ENCODE peak calls at places on chromosomes 2 and 18, in five cellular contexts. One of them, this sample, is unnamed.

GRCh38 chr2:128783896-128784295 is 465.2 kb upstream of the HS6ST1 start:
- DNase-seq in PC-9: no peak
- DNase-seq in uterus: no peak
- DNase-seq in left lung: no peak
- DNase-seq in IMR-90: no peak
- DNase-seq in this sample: no peak

GRCh38 chr18:55189972-55190371 is 230.7 kb upstream of the CCDC68 start:
- DNase-seq in PC-9: no peak
- DNase-seq in uterus: no peak
- DNase-seq in left lung: no peak
- DNase-seq in IMR-90: no peak
- DNase-seq in this sample: no peak

GRCh38 chr18:50038448-50038847 is 156.5 kb downstream of the MYO5B start:
- DNase-seq in PC-9: no peak
- DNase-seq in uterus: no peak
- DNase-seq in left lung: no peak
- DNase-seq in IMR-90: no peak
- DNase-seq in this sample: no peak

GRCh38 chr2:224869601-224870000 is 153.4 kb upstream of the CCDC195 start:
- DNase-seq in PC-9: no peak
- DNase-seq in uterus: no peak
- DNase-seq in left lung: no peak
- DNase-seq in IMR-90: peak; percentile 97
- DNase-seq in this sample: no peak

GRCh38 chr2:134600208-134600607 is 118.6 kb downstream of the TMEM163 start:
- DNase-seq in PC-9: no peak
- DNase-seq in uterus: no peak
- DNase-seq in left lung: no peak
- DNase-seq in IMR-90: no peak
- DNase-seq in this sample: no peak

GRCh38 chr2:120346667-120347358 is 877 bp downstream of the INHBB start:
- DNase-seq in PC-9: peak; percentile 41
- DNase-seq in uterus: no peak
- DNase-seq in left lung: no peak
- DNase-seq in IMR-90: peak; percentile 65
- DNase-seq in this sample: no peak

GRCh38 chr18:75341267-75341666 is 86.2 kb downstream of the SMIM21 start:
- DNase-seq in PC-9: no peak
- DNase-seq in uterus: no peak
- DNase-seq in left lung: no peak
- DNase-seq in IMR-90: no peak
- DNase-seq in this sample: no peak

GRCh38 chr2:10302479-10303173 is at the start of gene HPCAL1:
- DNase-seq in PC-9: peak; percentile 96
- DNase-seq in uterus: peak; percentile 86
- DNase-seq in left lung: peak; percentile 93
- DNase-seq in IMR-90: peak; percentile 70
- DNase-seq in this sample: peak; percentile 92

GRCh38 chr2:43100883-43101662 is 125.3 kb downstream of the ZFP36L2 start:
- DNase-seq in PC-9: peak; percentile 32
- DNase-seq in uterus: no peak
- DNase-seq in left lung: no peak
- DNase-seq in IMR-90: peak; percentile 43
- DNase-seq in this sample: no peak

GRCh38 chr2:159903404-159904126 is 105.6 kb upstream of the CD302 start:
- DNase-seq in PC-9: peak; percentile 29
- DNase-seq in uterus: no peak
- DNase-seq in left lung: peak; percentile 46
- DNase-seq in IMR-90: no peak
- DNase-seq in this sample: peak; percentile 68

GRCh38 chr2:19041773-19042172 is 316.6 kb downstream of the OSR1 start:
- DNase-seq in PC-9: no peak
- DNase-seq in uterus: no peak
- DNase-seq in left lung: no peak
- DNase-seq in IMR-90: no peak
- DNase-seq in this sample: no peak

GRCh38 chr2:157292853-157293252 is 32.8 kb downstream of the ERMN start:
- DNase-seq in PC-9: no peak
- DNase-seq in uterus: no peak
- DNase-seq in left lung: no peak
- DNase-seq in IMR-90: no peak
- DNase-seq in this sample: no peak

GRCh38 chr18:74353169-74353775 is 37.6 kb downstream of the C18orf63 start:
- DNase-seq in PC-9: peak; percentile 27
- DNase-seq in uterus: peak; percentile 54
- DNase-seq in left lung: peak; percentile 46
- DNase-seq in IMR-90: peak; percentile 74
- DNase-seq in this sample: peak; percentile 69

GRCh38 chr2:97699765-97700444 is 13.5 kb upstream of the ZAP70 start:
- DNase-seq in PC-9: peak; percentile 62
- DNase-seq in uterus: no peak
- DNase-seq in left lung: no peak
- DNase-seq in IMR-90: peak; percentile 54
- DNase-seq in this sample: peak; percentile 65

GRCh38 chr18:64799378-64799777 is 650.5 kb upstream of the LINC00305 start:
- DNase-seq in PC-9: no peak
- DNase-seq in uterus: no peak
- DNase-seq in left lung: no peak
- DNase-seq in IMR-90: no peak
- DNase-seq in this sample: no peak

GRCh38 chr2:96631804-96632435 is 6.2 kb downstream of the KANSL3 start:
- DNase-seq in PC-9: no peak
- DNase-seq in uterus: no peak
- DNase-seq in left lung: no peak
- DNase-seq in IMR-90: peak; percentile 91
- DNase-seq in this sample: no peak

GRCh38 chr2:100691846-100692245 is 128.1 kb upstream of the NPAS2 start:
- DNase-seq in PC-9: no peak
- DNase-seq in uterus: no peak
- DNase-seq in left lung: no peak
- DNase-seq in IMR-90: no peak
- DNase-seq in this sample: no peak

GRCh38 chr2:176584333-176584732 is 315.1 kb downstream of the MTX2 start:
- DNase-seq in PC-9: no peak
- DNase-seq in uterus: no peak
- DNase-seq in left lung: no peak
- DNase-seq in IMR-90: peak; percentile 66
- DNase-seq in this sample: peak; percentile 33

GRCh38 chr2:12718662-12719399 is 2.1 kb downstream of the TRIB2 start:
- DNase-seq in PC-9: no peak
- DNase-seq in uterus: no peak
- DNase-seq in left lung: no peak
- DNase-seq in IMR-90: no peak
- DNase-seq in this sample: no peak

GRCh38 chr2:46913471-46914381 is 1.9 kb downstream of the MCFD2 start:
- DNase-seq in PC-9: peak; percentile 70
- DNase-seq in uterus: no peak
- DNase-seq in left lung: no peak
- DNase-seq in IMR-90: peak; percentile 78
- DNase-seq in this sample: peak; percentile 59

GRCh38 chr2:46914578-46915230 is 902 bp downstream of the MCFD2 start:
- DNase-seq in PC-9: peak; percentile 12
- DNase-seq in uterus: no peak
- DNase-seq in left lung: no peak
- DNase-seq in IMR-90: no peak
- DNase-seq in this sample: no peak

GRCh38 chr2:46917628-46918027 is 2.0 kb upstream of the MCFD2 start:
- DNase-seq in PC-9: no peak
- DNase-seq in uterus: no peak
- DNase-seq in left lung: no peak
- DNase-seq in IMR-90: no peak
- DNase-seq in this sample: no peak

GRCh38 chr2:46915811-46916630 is 415 bp upstream of the MCFD2 start:
- DNase-seq in PC-9: peak; percentile 93
- DNase-seq in uterus: peak; percentile 91
- DNase-seq in left lung: peak; percentile 91
- DNase-seq in IMR-90: peak; percentile 91
- DNase-seq in this sample: peak; percentile 89

GRCh38 chr2:46915281-46915810 is at the start of gene MCFD2:
- DNase-seq in PC-9: no peak
- DNase-seq in uterus: no peak
- DNase-seq in left lung: peak; percentile 35
- DNase-seq in IMR-90: no peak
- DNase-seq in this sample: peak; percentile 43
- H3K4me1 ChIP-seq in PC-9: peaks cover 63% of the 10 kb centered on the region
- H3K4me1 ChIP-seq in uterus: peaks cover 13% of the 10 kb centered on the region
- H3K4me1 ChIP-seq in left lung: peaks cover 34% of the 10 kb centered on the region
- H3K4me1 ChIP-seq in IMR-90: peaks cover 9% of the 10 kb centered on the region
- H3K4me1 ChIP-seq in this sample: peaks cover 12% of the 10 kb centered on the region

GRCh38 chr2:217421834-217422233 is 562.0 kb upstream of the TNP1 start:
- DNase-seq in PC-9: no peak
- DNase-seq in uterus: no peak
- DNase-seq in left lung: no peak
- DNase-seq in IMR-90: no peak
- DNase-seq in this sample: no peak
- H3K27me3 ChIP-seq in PC-9: no peaks in the 10 kb centered on the region
- H3K27me3 ChIP-seq in uterus: no peaks in the 10 kb centered on the region
- H3K27me3 ChIP-seq in left lung: no peaks in the 10 kb centered on the region
- H3K27me3 ChIP-seq in IMR-90: no peaks in the 10 kb centered on the region
- H3K27me3 ChIP-seq in this sample: no peaks in the 10 kb centered on the region

GRCh38 chr2:132038179-132038882 is 123.4 kb downstream of the ANKRD30BL start:
- DNase-seq in PC-9: no peak
- DNase-seq in uterus: no peak
- DNase-seq in left lung: no peak
- DNase-seq in IMR-90: no peak
- DNase-seq in this sample: no peak

GRCh38 chr2:132033949-132034348 is 127.8 kb downstream of the ANKRD30BL start:
- DNase-seq in PC-9: no peak
- DNase-seq in uterus: no peak
- DNase-seq in left lung: no peak
- DNase-seq in IMR-90: no peak
- DNase-seq in this sample: no peak

GRCh38 chr2:132033365-132033764 is 128.4 kb downstream of the ANKRD30BL start:
- DNase-seq in PC-9: no peak
- DNase-seq in uterus: no peak
- DNase-seq in left lung: no peak
- DNase-seq in IMR-90: no peak
- DNase-seq in this sample: no peak

GRCh38 chr2:132034646-132035045 is 127.1 kb downstream of the ANKRD30BL start:
- DNase-seq in PC-9: no peak
- DNase-seq in uterus: no peak
- DNase-seq in left lung: no peak
- DNase-seq in IMR-90: no peak
- DNase-seq in this sample: no peak

DNA sequence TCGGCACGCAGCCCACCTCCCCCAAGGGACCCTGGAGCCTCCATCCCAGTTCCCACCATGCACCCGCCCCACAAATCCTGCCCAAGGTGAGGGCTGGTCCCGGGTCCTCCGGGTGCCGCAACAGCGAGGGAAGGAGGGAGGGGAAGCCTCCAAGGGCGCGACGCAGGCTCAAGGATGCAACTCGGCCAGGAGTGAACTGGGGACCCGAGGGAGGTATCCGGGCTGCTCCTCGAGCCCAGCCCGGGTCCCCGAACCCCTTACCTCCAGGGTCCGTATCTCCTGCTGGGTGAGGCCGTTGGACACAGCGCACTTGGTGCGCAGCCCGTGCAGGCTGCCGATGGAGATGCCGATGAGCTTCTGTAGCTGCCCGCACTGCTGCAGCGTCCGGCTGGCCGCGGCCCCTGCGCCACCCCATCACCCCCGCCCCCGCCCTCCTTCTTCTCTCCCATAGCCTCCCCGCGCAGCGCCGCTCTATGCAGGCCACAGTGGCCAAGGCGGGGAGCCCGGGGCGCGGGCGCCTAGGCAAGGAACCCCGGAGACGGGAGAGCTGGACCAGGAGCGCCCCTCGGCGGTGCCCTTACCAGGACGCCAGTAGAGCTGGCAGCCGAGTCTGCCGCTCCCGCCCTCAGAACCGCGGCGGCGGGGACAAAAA is 124.1 kb downstream of the ANKRD30BL start:
- DNase-seq in PC-9: no peak
- DNase-seq in uterus: no peak
- DNase-seq in left lung: no peak
- DNase-seq in IMR-90: no peak
- DNase-seq in this sample: no peak
- TF ChIP-seq CTCF in PC-9: no peak
- TF ChIP-seq CTCF in uterus: no peak
- TF ChIP-seq CTCF in left lung: no peak
- TF ChIP-seq CTCF in IMR-90: no peak
- TF ChIP-seq CTCF in this sample: no peak

DNA sequence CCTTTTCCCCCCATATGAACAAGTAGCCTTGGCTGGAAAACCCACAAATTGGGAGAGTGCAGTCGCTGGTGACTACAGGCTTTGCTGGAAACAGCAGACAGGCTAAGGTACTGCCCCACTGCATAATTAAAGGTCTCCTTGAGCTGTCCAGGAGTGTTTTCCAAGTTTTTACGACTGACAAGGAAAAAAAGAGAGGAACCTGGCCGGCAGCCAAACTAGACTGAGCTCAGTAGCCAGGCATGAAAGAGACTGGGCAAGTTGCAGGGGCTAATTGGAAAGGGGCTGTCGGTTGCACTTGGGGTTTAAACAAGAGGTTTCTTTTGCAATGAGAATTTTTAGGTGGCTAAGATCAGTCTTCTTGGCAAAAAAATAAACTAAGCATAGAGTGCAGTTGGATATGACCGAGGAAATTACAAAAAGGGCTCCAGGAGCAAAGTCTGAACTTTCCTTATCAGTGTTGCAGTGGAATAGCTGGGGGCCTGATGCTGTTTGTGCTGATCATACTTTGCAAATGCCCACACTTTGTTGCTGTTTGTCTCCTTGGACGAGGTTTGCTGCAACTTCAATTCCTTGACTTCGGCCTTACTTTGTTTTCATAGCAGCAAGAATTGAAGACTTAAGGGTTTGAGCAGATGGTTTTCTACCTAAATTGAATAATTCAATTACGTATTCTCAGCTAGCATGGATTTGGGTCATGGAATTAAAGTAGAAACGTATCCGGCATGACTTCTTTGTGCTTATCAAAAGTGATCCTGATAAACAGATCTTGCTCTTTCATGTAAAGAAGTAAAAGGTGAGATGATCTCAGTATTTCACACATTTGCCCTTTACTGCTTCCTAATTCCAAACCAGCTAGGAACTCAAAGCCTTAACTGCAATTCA is 2.2 kb downstream of the GULP1 start:
- DNase-seq in PC-9: peak; percentile 47
- DNase-seq in uterus: peak; percentile 85
- DNase-seq in left lung: peak; percentile 75
- DNase-seq in IMR-90: peak; percentile 78
- DNase-seq in this sample: peak; percentile 83
- H3K4me1 ChIP-seq in PC-9: peaks cover 22% of the 10 kb centered on the region
- H3K4me1 ChIP-seq in uterus: no peaks in the 10 kb centered on the region
- H3K4me1 ChIP-seq in left lung: peaks cover 10% of the 10 kb centered on the region
- H3K4me1 ChIP-seq in IMR-90: no peaks in the 10 kb centered on the region
- H3K4me1 ChIP-seq in this sample: no peaks in the 10 kb centered on the region

GRCh38 chr2:240206630-240207029 is 66.2 kb upstream of the OTOS start:
- DNase-seq in PC-9: no peak
- DNase-seq in uterus: no peak
- DNase-seq in left lung: no peak
- DNase-seq in IMR-90: no peak
- DNase-seq in this sample: no peak
- H3K27me3 ChIP-seq in PC-9: peaks cover 21% of the 10 kb centered on the region
- H3K27me3 ChIP-seq in uterus: no peaks in the 10 kb centered on the region
- H3K27me3 ChIP-seq in left lung: no peaks in the 10 kb centered on the region
- H3K27me3 ChIP-seq in IMR-90: peaks cover 17% of the 10 kb centered on the region
- H3K27me3 ChIP-seq in this sample: no peaks in the 10 kb centered on the region

This sample was measured in colonic mucosa.